ENCODE peak calls at places on chromosomes 5 and 9, in nine cellular contexts. N is K562, D is SK-N-SH, W is Panc1, V is A549, F is HCT116, P is GM23338, J is HepG2, X is HL-60. U is an unnamed sample.

GRCh38 chr5:82151622-82152021 is 126.5 kb downstream of the RPS23 start:
- DNase-seq in N (no peak), D (no peak), W (no peak), V (no peak), F (no peak), P (no peak), J (no peak), X (no peak), U (no peak)

GRCh38 chr9:37036237-37037136 is 2.4 kb upstream of the PAX5 start:
- DNase-seq in N (no peak), D (peak; percentile 72), W (no peak), V (no peak), F (no peak), P (peak; percentile 53), J (no peak), X (peak; percentile 33), U (no peak)

GRCh38 chr9:136711751-136712689 is at the start of gene DIPK1B:
- DNase-seq in N (peak; percentile 96), D (peak; percentile 100), W (no peak), V (no peak), F (no peak), P (peak; percentile 79), J (no peak), X (no peak), U (no peak)

GRCh38 chr5:68196876-68197275 is 18.7 kb upstream of the PIK3R1 start:
- DNase-seq in N (no peak), D (no peak), W (no peak), V (no peak), F (no peak), P (no peak), J (no peak), X (peak; percentile 52), U (peak; percentile 67)

GRCh38 chr5:139251281-139251687 is 42.3 kb upstream of the MATR3 start:
- DNase-seq in N (peak; percentile 30), D (no peak), W (no peak), V (no peak), F (no peak), P (no peak), J (no peak), X (no peak), U (peak; percentile 38)

GRCh38 chr9:95129651-95130291 is 187.7 kb downstream of the FANCC start:
- DNase-seq in N (no peak), D (no peak), W (no peak), V (no peak), F (no peak), P (no peak), J (peak; percentile 50), X (no peak), U (no peak)

GRCh38 chr9:134413890-134414731 is 87.9 kb downstream of the RXRA start:
- DNase-seq in N (no peak), D (peak; percentile 76), W (no peak), V (peak; percentile 87), F (peak; percentile 50), P (no peak), J (no peak), X (no peak), U (no peak)

GRCh38 chr5:154166901-154167791 is 23.4 kb upstream of the GALNT10 start:
- DNase-seq in N (no peak), D (no peak), W (no peak), V (no peak), F (no peak), P (peak; percentile 68), J (no peak), X (no peak), U (no peak)

DNA sequence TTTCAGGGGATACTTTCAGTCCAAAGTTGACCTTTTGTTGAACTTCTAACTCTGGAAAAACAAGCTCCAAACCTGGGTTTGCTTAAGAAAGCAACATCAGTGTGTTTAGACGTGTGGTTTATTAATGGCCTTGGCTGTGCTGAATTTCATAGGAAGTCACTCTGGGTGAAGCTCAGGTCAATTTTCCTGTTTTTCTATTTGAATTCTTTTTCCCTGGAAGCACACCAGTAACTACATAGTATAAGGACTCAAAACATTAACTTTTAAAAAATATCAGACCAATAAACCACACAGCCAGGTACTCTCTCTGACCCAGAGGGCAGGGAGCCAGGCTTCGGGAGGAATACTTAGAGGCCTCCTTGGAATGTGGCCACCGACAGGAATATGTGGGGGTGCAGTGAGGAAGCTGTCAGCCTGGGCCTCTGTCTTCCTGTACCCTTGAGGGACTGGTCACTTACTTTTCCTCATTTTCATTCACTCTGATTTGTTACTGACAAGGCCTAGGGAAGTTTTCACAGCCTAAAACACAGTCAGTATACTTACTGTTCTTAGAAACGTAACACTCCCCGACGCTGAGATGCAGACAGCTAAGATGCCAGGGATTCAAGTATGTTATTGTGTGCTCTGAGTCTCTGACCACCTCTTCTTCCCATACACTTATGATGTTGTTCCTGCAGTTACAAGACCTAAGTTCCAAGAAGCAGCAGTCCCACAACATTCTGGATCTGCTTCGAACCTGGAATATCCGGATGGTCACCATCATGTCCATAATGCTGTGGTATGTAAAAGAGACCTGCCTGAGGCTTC is 18.9 kb downstream of the SLC22A5 start:
- DNase-seq in N (no peak), D (no peak), W (no peak), V (no peak), F (no peak), P (no peak), J (no peak), X (no peak), U (no peak)
- TF ChIP-seq REST in N (no peak), D (no peak), W (no peak), V (no peak), F (no peak), P (no peak), J (no peak), X (no peak), U (no peak)

DNA sequence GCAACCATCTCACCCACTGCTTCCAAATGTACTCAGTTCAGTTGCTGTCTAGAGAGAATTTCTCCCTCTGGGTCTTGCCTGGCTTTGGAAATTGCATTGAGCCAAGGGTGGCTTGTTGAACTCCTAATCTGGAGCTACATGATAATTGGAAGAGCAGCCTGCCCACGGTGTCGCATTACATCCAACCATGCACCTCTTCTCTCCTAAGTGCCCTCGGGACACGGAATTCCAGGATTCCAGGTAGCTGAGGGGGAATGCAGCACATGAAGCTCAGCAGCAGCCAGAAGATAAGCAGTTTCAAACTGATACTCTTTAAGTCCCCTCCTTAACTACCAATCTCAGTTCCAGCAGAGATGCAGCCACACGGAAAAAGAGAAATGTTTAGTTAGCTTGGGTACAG is 509.4 kb upstream of the KLF4 start:
- DNase-seq in N (no peak), D (no peak), W (no peak), V (no peak), F (peak; percentile 15), P (peak; percentile 22), J (no peak), X (no peak), U (no peak)
- TF ChIP-seq REST in N (no peak), D (no peak), W (no peak), V (no peak), F (no peak), P (no peak), J (no peak), X (no peak), U (no peak)

GRCh38 chr9:93667627-93668026 is 91.2 kb downstream of the PHF2 start:
- DNase-seq in N (no peak), D (no peak), W (no peak), V (no peak), F (no peak), P (no peak), J (no peak), X (no peak), U (no peak)

GRCh38 chr9:93669958-93670207 is 93.5 kb downstream of the PHF2 start:
- DNase-seq in N (no peak), D (peak; percentile 30), W (no peak), V (no peak), F (no peak), P (no peak), J (no peak), X (no peak), U (no peak)

GRCh38 chr9:93669116-93669957 is 93.0 kb downstream of the PHF2 start:
- DNase-seq in N (no peak), D (no peak), W (no peak), V (no peak), F (no peak), P (no peak), J (no peak), X (no peak), U (no peak)

GRCh38 chr9:93667006-93667405 is 90.6 kb downstream of the PHF2 start:
- DNase-seq in N (no peak), D (no peak), W (no peak), V (no peak), F (no peak), P (no peak), J (no peak), X (no peak), U (no peak)

DNA sequence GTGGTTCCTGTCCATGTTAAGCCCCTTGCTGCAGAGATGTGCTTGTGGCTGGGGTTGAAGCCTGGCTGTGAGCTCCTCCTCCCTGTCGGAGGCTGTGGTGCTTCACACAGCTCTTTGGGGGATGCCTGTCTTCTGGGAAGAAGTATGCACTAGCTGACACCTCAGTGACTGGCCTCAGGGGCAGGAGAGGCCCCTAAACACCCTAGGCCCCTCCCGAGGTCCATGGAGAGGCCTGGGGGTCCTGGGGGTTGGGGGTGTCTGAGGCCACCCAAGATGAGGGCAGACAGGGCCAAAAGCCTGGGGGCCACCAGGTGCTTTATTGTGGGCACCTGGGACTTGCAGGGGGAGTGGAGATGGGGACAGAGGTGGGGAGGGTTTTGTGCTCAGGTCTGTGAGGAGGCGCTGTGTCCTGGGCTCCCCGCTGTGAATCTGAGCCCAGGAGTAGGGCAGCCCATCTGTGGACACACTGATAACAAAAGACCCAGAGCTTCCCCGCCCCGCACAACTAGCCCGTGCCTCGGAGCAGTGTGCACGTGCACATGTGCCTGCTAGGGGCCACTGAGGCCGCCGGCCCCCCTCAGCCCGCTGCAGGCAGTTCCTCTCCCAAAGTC is 92.0 kb downstream of the PHF2 start:
- DNase-seq in N (peak; percentile 94), D (no peak), W (no peak), V (no peak), F (no peak), P (peak; percentile 27), J (no peak), X (no peak), U (no peak)
- TF ChIP-seq REST in N (no peak), D (no peak), W (no peak), V (no peak), F (no peak), P (no peak), J (no peak), X (no peak), U (no peak)

GRCh38 chr9:93088656-93089015 is 7.4 kb upstream of the CARD19 start:
- DNase-seq in N (no peak), D (peak; percentile 2), W (no peak), V (no peak), F (no peak), P (no peak), J (no peak), X (no peak), U (no peak)

GRCh38 chr9:93090091-93090655 is 5.8 kb upstream of the CARD19 start:
- DNase-seq in N (no peak), D (no peak), W (no peak), V (no peak), F (no peak), P (no peak), J (no peak), X (no peak), U (no peak)

GRCh38 chr9:93089024-93089423 is 7.0 kb upstream of the CARD19 start:
- DNase-seq in N (no peak), D (no peak), W (no peak), V (no peak), F (no peak), P (no peak), J (no peak), X (no peak), U (no peak)

GRCh38 chr9:93087971-93088655 is 7.9 kb upstream of the CARD19 start:
- DNase-seq in N (no peak), D (peak; percentile 5), W (no peak), V (no peak), F (no peak), P (no peak), J (no peak), X (no peak), U (no peak)

DNA sequence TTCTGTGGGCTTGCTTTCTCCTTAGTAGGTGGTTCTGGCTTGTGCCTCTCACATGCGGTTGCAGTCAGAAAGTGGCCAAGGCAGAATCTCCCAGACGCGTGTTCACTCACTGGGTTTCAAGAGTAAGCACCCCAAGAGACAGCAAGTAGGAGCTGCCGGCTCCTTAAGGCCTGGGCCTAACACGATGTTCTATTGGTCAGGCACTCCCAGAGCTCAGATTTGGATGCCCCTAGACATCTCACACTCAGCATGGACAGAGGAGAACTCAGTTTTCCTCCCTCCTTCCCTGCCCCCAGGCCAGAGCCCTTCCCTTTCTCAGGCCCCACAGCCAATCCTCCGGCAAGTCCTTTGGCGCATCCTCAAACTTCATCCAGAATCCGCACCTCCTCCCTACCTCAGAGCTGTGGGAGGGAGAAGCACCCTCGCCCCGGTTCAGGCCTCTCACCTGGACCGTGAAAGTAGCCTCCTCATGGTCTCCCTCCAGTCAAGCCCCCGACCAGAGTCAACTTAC is 6.5 kb upstream of the CARD19 start:
- DNase-seq in N (no peak), D (peak; percentile 2), W (no peak), V (no peak), F (no peak), P (no peak), J (no peak), X (no peak), U (no peak)
- TF ChIP-seq REST in N (no peak), D (no peak), W (no peak), V (no peak), F (no peak), P (no peak), J (no peak), X (no peak), U (no peak)